ENCODE peak calls at places on chromosomes 6 and 20, in nine cellular contexts. J is stimulated activated CD4-positive, alpha-beta T cell treated with anti-CD3 and anti-CD28 coated beads, TNF-alpha, amount 100 ng/mL, for 1 hour; V is HFFc6; E is progenitor cell of endocrine pancreas; M is choroid plexus epithelial cell; L is AG20443; U is fibroblast of lung; D is GM04503; N is GM23338. T is an unnamed sample.

GRCh38 chr6:14200047-14200446 is 82.5 kb downstream of the CD83 start:
- DNase-seq in J (no peak), V (no peak), E (no peak), M (peak), L (no peak), U (peak), D (no peak), N (no peak), T (no peak)

GRCh38 chr20:33124261-33124660 is 43.7 kb upstream of the BPIFA2 start:
- DNase-seq in J (no peak), V (no peak), E (no peak), M (no peak), L (no peak), U (no peak), D (no peak), N (no peak), T (no peak)

GRCh38 chr6:110877154-110877564 is 2.6 kb downstream of the AMD1 start:
- DNase-seq in J (no peak), V (no peak), E (no peak), M (peak), L (no peak), U (no peak), D (no peak), N (no peak), T (no peak)

GRCh38 chr20:52105045-52105572 is 86.5 kb downstream of the ZFP64 start:
- DNase-seq in J (no peak), V (peak), E (peak), M (peak), L (peak), U (peak), D (no peak), N (peak), T (no peak)

GRCh38 chr6:143680157-143680556 is 2.4 kb downstream of the PHACTR2 start:
- DNase-seq in J (no peak), V (no peak), E (no peak), M (no peak), L (no peak), U (peak), D (no peak), N (no peak), T (no peak)

GRCh38 chr20:25085756-25086495 is 4.0 kb upstream of the VSX1 start:
- DNase-seq in J (no peak), V (no peak), E (no peak), M (no peak), L (no peak), U (no peak), D (no peak), N (no peak), T (no peak)

GRCh38 chr6:20572940-20573339 is 38.7 kb downstream of the CDKAL1 start:
- DNase-seq in J (no peak), V (peak), E (no peak), M (peak), L (peak), U (peak), D (no peak), N (no peak), T (peak)

GRCh38 chr6:68638225-68638900 is 3.3 kb downstream of the ADGRB3 start:
- DNase-seq in J (no peak), V (no peak), E (no peak), M (peak), L (peak), U (peak), D (no peak), N (peak), T (peak)

GRCh38 chr20:11242320-11242719 is 568.5 kb upstream of the JAG1 start:
- DNase-seq in J (no peak), V (no peak), E (no peak), M (no peak), L (no peak), U (no peak), D (no peak), N (no peak), T (no peak)

GRCh38 chr6:42805297-42805861 is 23.5 kb downstream of the BICRAL start:
- DNase-seq in J (no peak), V (no peak), E (no peak), M (no peak), L (no peak), U (no peak), D (no peak), N (no peak), T (no peak)